ENCODE peak calls at places on chromosomes 6 and 20, in four cellular contexts. X, T, N and Y are unnamed samples.

GRCh38 chr6:135600086-135600702 is 102.7 kb upstream of the AHI1 start:
- DNase-seq in X (no peak), T (no peak), N (no peak), Y (peak; percentile 27)

GRCh38 chr6:28758046-28758817 is 165.6 kb downstream of the TRIM27 start:
- DNase-seq in X (peak; percentile 25), T (no peak), N (no peak), Y (peak; percentile 85)

GRCh38 chr6:90483116-90483839 is 103.6 kb downstream of the MAP3K7 start:
- DNase-seq in X (no peak), T (no peak), N (no peak), Y (no peak)

GRCh38 chr6:408599-409102 is 17.1 kb downstream of the IRF4 start:
- DNase-seq in X (peak; percentile 40), T (no peak), N (peak; percentile 54), Y (peak; percentile 68)

GRCh38 chr6:160750276-160750689 is 48.2 kb downstream of the PLG start:
- DNase-seq in X (no peak), T (no peak), N (no peak), Y (peak; percentile 53)

GRCh38 chr20:52312131-52312729 is 120.7 kb upstream of the ZFP64 start:
- DNase-seq in X (peak; percentile 55), T (peak; percentile 57), N (no peak), Y (peak; percentile 63)

GRCh38 chr6:98670045-98670746 is 164.2 kb upstream of the POU3F2 start:
- DNase-seq in X (no peak), T (no peak), N (no peak), Y (no peak)

GRCh38 chr6:46715106-46715505 is 20.1 kb downstream of the PLA2G7 start:
- DNase-seq in X (no peak), T (no peak), N (no peak), Y (no peak)

GRCh38 chr6:132445201-132445951 is 44.1 kb upstream of the MOXD1 start:
- DNase-seq in X (peak; percentile 4), T (no peak), N (no peak), Y (no peak)

GRCh38 chr6:11730645-11731044 is 48.0 kb downstream of the ADTRP start:
- DNase-seq in X (no peak), T (no peak), N (no peak), Y (no peak)

GRCh38 chr6:624979-625378 is 31.9 kb downstream of the HUS1B start:
- DNase-seq in X (no peak), T (no peak), N (no peak), Y (no peak)

GRCh38 chr20:12404941-12405340 is 487.2 kb downstream of the BTBD3 start:
- DNase-seq in X (no peak), T (no peak), N (no peak), Y (no peak)

GRCh38 chr6:39684790-39685485 is 40.3 kb downstream of the KIF6 start:
- DNase-seq in X (no peak), T (no peak), N (no peak), Y (no peak)

GRCh38 chr6:42610416-42610815 is 46.6 kb downstream of the UBR2 start:
- DNase-seq in X (no peak), T (no peak), N (no peak), Y (no peak)

GRCh38 chr20:41014557-41015088 is 14.0 kb upstream of the TOP1 start:
- DNase-seq in X (no peak), T (no peak), N (no peak), Y (no peak)

GRCh38 chr6:30341249-30341648 is 3.7 kb upstream of the RPP21 start:
- DNase-seq in X (no peak), T (no peak), N (no peak), Y (no peak)

GRCh38 chr6:149235130-149235561 is 82.4 kb upstream of the TAB2 start:
- DNase-seq in X (peak; percentile 16), T (peak; percentile 48), N (no peak), Y (peak; percentile 69)

GRCh38 chr6:128519931-128520435 is 416 bp downstream of the PTPRK start:
- DNase-seq in X (no peak), T (peak; percentile 20), N (peak; percentile 44), Y (no peak)

GRCh38 chr20:48238781-48239180 is 453.5 kb upstream of the SULF2 start:
- DNase-seq in X (no peak), T (no peak), N (no peak), Y (no peak)

GRCh38 chr6:49607391-49607982 is 29.2 kb downstream of the RHAG start:
- DNase-seq in X (no peak), T (no peak), N (no peak), Y (peak; percentile 11)

GRCh38 chr6:169324661-169325459 is 71.2 kb upstream of the THBS2 start:
- DNase-seq in X (no peak), T (no peak), N (no peak), Y (no peak)

GRCh38 chr6:11987390-11987789 is 24.7 kb upstream of the HIVEP1 start:
- DNase-seq in X (no peak), T (no peak), N (no peak), Y (no peak)

GRCh38 chr6:125966569-125966968 is 10.0 kb downstream of the HINT3 start:
- DNase-seq in X (no peak), T (no peak), N (no peak), Y (no peak)

GRCh38 chr6:125962900-125963497 is 6.4 kb downstream of the HINT3 start:
- DNase-seq in X (no peak), T (no peak), N (no peak), Y (no peak)

GRCh38 chr6:125970760-125971159 is 14.2 kb downstream of the HINT3 start:
- DNase-seq in X (no peak), T (no peak), N (no peak), Y (no peak)

GRCh38 chr6:125974214-125974866 is 12.0 kb upstream of the TRMT11 start:
- DNase-seq in X (peak; percentile 19), T (no peak), N (no peak), Y (no peak)

DNA sequence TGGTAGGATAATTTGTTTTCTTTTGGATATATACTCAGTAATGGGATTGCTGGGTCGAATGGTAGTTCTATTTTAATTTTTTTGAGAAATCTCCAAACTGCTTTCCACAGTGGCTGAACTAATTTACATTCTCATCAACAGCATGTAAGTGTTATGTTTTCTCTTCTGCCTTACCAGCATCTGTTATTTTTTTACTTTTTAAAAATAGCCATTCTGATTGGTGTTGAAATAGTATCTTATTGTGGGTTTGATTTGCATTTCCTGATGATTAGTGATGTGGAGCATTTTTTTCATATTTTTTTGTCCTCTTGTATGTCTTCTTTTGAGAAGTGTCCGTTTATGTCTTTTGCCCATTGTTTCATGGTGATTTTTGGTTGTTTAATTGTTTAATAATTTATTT is 11.9 kb downstream of the HINT3 start:
- DNase-seq in X (no peak), T (no peak), N (no peak), Y (no peak)
- H3K4me3 ChIP-seq in X (no peak overlapping the region), T (no peak overlapping the region), N (no peak overlapping the region), Y (no peak overlapping the region)

GRCh38 chr20:38883081-38883980 is 42.9 kb upstream of the FAM83D start:
- DNase-seq in X (no peak), T (no peak), N (peak; percentile 28), Y (no peak)

GRCh38 chr20:38880952-38881735 is 45.1 kb upstream of the FAM83D start:
- DNase-seq in X (no peak), T (no peak), N (no peak), Y (no peak)

GRCh38 chr20:38881806-38882440 is 44.3 kb upstream of the FAM83D start:
- DNase-seq in X (no peak), T (no peak), N (no peak), Y (no peak)

GRCh38 chr20:38883981-38884733 is 42.1 kb upstream of the FAM83D start:
- DNase-seq in X (no peak), T (no peak), N (no peak), Y (no peak)

DNA sequence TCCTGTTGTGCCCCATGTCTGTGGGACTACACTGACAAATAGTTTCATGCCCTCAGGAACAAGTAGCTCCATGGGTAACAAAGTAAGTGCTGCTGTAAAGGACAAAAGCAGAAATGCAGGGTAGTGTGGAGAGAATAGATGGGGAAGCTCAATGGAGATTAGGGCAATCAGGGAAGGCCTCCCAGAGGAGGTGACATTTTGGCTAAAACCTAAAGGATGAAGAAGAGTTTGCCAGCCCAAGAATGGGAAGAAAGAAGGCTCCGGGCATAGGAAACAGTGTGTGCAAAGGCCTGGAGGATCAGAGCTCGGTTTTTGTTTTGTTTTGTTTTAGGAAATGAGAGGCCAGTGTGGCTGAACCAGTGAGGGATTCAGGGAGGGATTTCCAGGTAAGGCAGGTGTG is 43.6 kb upstream of the FAM83D start:
- DNase-seq in X (no peak), T (no peak), N (no peak), Y (no peak)
- H3K4me1 ChIP-seq in X (peaks cover 10% of the 10 kb centered on the region), T (peaks cover 5% of the 10 kb centered on the region), N (peaks cover 36% of the 10 kb centered on the region), Y (no peaks in the 10 kb centered on the region)

GRCh38 chr6:163321717-163322116 is 92.8 kb upstream of the QKI start:
- DNase-seq in X (no peak), T (no peak), N (no peak), Y (no peak)

GRCh38 chr6:163324928-163325784 is 89.4 kb upstream of the QKI start:
- DNase-seq in X (peak; percentile 51), T (peak; percentile 26), N (peak; percentile 51), Y (no peak)

GRCh38 chr6:163323274-163323673 is 91.2 kb upstream of the QKI start:
- DNase-seq in X (no peak), T (no peak), N (no peak), Y (no peak)

GRCh38 chr6:163323719-163324118 is 90.8 kb upstream of the QKI start:
- DNase-seq in X (no peak), T (no peak), N (no peak), Y (no peak)

GRCh38 chr6:163324326-163324927 is 90.1 kb upstream of the QKI start:
- DNase-seq in X (peak; percentile 36), T (no peak), N (no peak), Y (no peak)
- H3K4me3 ChIP-seq in X (peak overlapping the region; percentile 8), T (peak overlapping the region; percentile 8), N (no peak overlapping the region), Y (no peak overlapping the region)

GRCh38 chr20:63699466-63700198 is 3.2 kb downstream of the TNFRSF6B start:
- DNase-seq in X (no peak), T (peak; percentile 4), N (no peak), Y (no peak)

GRCh38 chr20:63701051-63701328 is 4.5 kb downstream of the TNFRSF6B start:
- DNase-seq in X (no peak), T (no peak), N (no peak), Y (no peak)

GRCh38 chr20:63701329-63702035 is 5.0 kb downstream of the TNFRSF6B start:
- DNase-seq in X (no peak), T (peak; percentile 4), N (no peak), Y (peak; percentile 17)

GRCh38 chr20:63698739-63699465 is 2.5 kb downstream of the TNFRSF6B start:
- DNase-seq in X (peak; percentile 83), T (peak; percentile 19), N (no peak), Y (no peak)

DNA sequence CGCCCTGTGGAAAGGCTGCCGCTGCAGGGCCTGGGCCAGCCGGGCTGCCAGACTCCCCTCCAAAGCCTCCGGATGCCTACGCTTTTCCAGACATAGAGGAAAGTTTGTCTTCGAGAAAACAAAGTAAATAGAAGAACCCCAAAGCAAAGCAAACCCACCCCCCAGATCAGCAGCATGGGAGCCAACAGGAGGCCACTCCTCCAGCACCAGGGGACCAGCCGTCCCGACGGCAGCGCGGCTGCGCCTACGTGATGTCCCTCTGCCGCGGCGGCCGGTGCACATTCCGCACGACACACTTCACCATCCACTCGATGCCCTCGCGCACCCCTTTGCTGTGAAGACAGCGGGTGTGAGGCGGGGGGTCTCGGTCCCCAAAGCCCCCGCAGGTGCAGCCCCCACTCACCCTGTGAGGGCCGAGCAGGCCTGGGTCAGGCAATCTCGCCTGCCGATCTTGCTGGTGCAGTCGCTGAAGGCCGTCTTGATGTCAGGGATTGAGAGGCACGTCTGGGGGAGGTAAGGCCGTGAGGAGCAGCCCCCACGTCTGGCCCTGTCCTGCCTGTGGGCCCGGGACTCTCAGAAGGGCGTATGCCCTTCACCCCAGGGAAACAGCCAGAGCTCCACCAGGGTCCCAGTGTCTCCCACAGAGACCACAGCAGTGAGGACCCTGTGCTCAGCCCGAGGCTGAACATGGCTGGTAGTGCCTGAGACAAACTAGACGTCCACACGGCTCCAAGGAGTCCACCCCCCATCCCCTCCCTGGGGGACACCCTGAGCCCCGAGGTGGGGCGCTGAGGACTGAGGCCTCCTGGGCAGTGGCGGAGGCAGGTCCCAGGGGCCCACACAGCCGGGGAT is 4.0 kb downstream of the TNFRSF6B start:
- DNase-seq in X (no peak), T (no peak), N (no peak), Y (peak; percentile 16)
- H3K4me1 ChIP-seq in X (peaks cover 33% of the 10 kb centered on the region), T (peaks cover 30% of the 10 kb centered on the region), N (peaks cover 58% of the 10 kb centered on the region), Y (no peaks in the 10 kb centered on the region)